ENCODE peak calls at places on chromosomes 4 and X, in four cellular contexts. H is foreskin keratinocyte, Y is fibroblast of mammary gland, I is cardiac fibroblast. B is an unnamed sample.

GRCh38 chr4:183256756-183257385 is 63.2 kb downstream of the CLDN22 start:
- DNase-seq in I (peak; percentile 63), H (no peak), Y (peak; percentile 56), B (no peak)

GRCh38 chrX:1443496-1444075 is 9.1 kb downstream of the ASMTL start:
- DNase-seq in Y (no peak), I (no peak), H (no peak), B (no peak)

GRCh38 chr4:184376136-184376838 is 98.1 kb downstream of the IRF2 start:
- DNase-seq in I (no peak), Y (no peak), H (no peak), B (no peak)

GRCh38 chrX:10922158-10922557 is 189.0 kb upstream of the HCCS start:
- DNase-seq in I (peak; percentile 84), H (peak; percentile 80), Y (peak; percentile 88), B (peak; percentile 76)

GRCh38 chr4:37446016-37446415 is 201.5 kb downstream of the NWD2 start:
- DNase-seq in I (peak; percentile 1), Y (no peak), H (no peak), B (peak; percentile 12)

GRCh38 chr4:6937201-6937600 is 27.6 kb downstream of the TBC1D14 start:
- DNase-seq in Y (no peak), I (no peak), H (no peak), B (no peak)

GRCh38 chr4:15238720-15239119 is 189.1 kb upstream of the C1QTNF7 start:
- DNase-seq in Y (peak; percentile 64), H (no peak), I (peak; percentile 67), B (no peak)

GRCh38 chrX:119399772-119400101 is 601 bp downstream of the SLC25A43 start:
- DNase-seq in I (peak; percentile 33), Y (peak; percentile 12), H (no peak), B (no peak)

GRCh38 chrX:74061879-74062278 is 242.1 kb upstream of the ZCCHC13 start:
- DNase-seq in I (no peak), H (peak; percentile 30), Y (no peak), B (no peak)

GRCh38 chr4:5465956-5466355 is 242.4 kb downstream of the EVC2 start:
- DNase-seq in H (no peak), Y (no peak), I (no peak), B (no peak)

GRCh38 chr4:159105761-159106243 is 2.9 kb downstream of the RAPGEF2 start:
- DNase-seq in H (peak; percentile 10), I (peak; percentile 57), Y (peak; percentile 82), B (no peak)

GRCh38 chr4:185394568-185395254 is 1.0 kb downstream of the LRP2BP start:
- DNase-seq in I (no peak), Y (peak; percentile 56), H (peak; percentile 30), B (no peak)

GRCh38 chrX:154502098-154502497 is 11.7 kb upstream of the SLC10A3 start:
- DNase-seq in Y (no peak), I (no peak), H (no peak), B (no peak)

GRCh38 chr4:112099701-112100289 is 45.5 kb upstream of the FAM241A start:
- DNase-seq in I (peak; percentile 79), H (peak; percentile 33), Y (peak; percentile 79), B (no peak)

GRCh38 chrX:37350034-37350365 is 836 bp downstream of the PRRG1 start:
- DNase-seq in H (no peak), I (peak; percentile 27), Y (peak; percentile 23), B (no peak)

GRCh38 chrX:88437563-88437962 is 309.5 kb upstream of the CPXCR1 start:
- DNase-seq in Y (no peak), H (no peak), I (no peak), B (no peak)

GRCh38 chrX:45771560-45772340 is 571.1 kb upstream of the DIPK2B start:
- DNase-seq in Y (peak; percentile 78), H (peak; percentile 60), I (peak; percentile 60), B (no peak)

GRCh38 chr4:138050601-138051000 is 191.5 kb downstream of the SLC7A11 start:
- DNase-seq in H (no peak), I (no peak), Y (no peak), B (no peak)

GRCh38 chr4:14667624-14668295 is 334.5 kb upstream of the CPEB2 start:
- DNase-seq in Y (no peak), I (peak; percentile 5), H (peak; percentile 53), B (no peak)

GRCh38 chr4:3292571-3293409 is at the start of gene RGS12:
- DNase-seq in Y (peak; percentile 89), H (peak; percentile 84), I (peak; percentile 96), B (peak; percentile 63)

GRCh38 chr4:143396695-143397094 is 60.0 kb downstream of the GAB1 start:
- DNase-seq in H (no peak), Y (no peak), I (no peak), B (no peak)
- TF ChIP-seq CTCF in H (peak; percentile 24), Y (peak; percentile 28), I (peak; percentile 33), B (no peak)

GRCh38 chr4:47106561-47106960 is 75.2 kb downstream of the GABRB1 start:
- DNase-seq in I (no peak), H (peak; percentile 18), Y (peak; percentile 34), B (no peak)

GRCh38 chr4:47104986-47105385 is 73.6 kb downstream of the GABRB1 start:
- DNase-seq in H (no peak), Y (peak; percentile 7), I (no peak), B (no peak)

GRCh38 chr4:47110670-47111069 is 79.3 kb downstream of the GABRB1 start:
- DNase-seq in H (no peak), Y (no peak), I (no peak), B (no peak)

GRCh38 chr4:47109379-47109778 is 78.0 kb downstream of the GABRB1 start:
- DNase-seq in Y (no peak), I (no peak), H (no peak), B (no peak)
- TF ChIP-seq CTCF in Y (no peak), I (no peak), H (peak; percentile 14), B (no peak)

GRCh38 chr4:88353324-88353723 is 25.3 kb upstream of the HERC6 start:
- DNase-seq in H (no peak), Y (no peak), I (no peak), B (no peak)
- TF ChIP-seq CTCF in H (no peak), Y (no peak), I (no peak), B (no peak)

GRCh38 chrX:130330706-130331105 is 9.0 kb upstream of the SLC25A14 start:
- DNase-seq in Y (peak; percentile 48), I (peak; percentile 51), H (peak; percentile 32), B (no peak)
- TF ChIP-seq CTCF in Y (peak; percentile 56), I (peak; percentile 42), H (peak; percentile 69), B (peak; percentile 75)

DNA sequence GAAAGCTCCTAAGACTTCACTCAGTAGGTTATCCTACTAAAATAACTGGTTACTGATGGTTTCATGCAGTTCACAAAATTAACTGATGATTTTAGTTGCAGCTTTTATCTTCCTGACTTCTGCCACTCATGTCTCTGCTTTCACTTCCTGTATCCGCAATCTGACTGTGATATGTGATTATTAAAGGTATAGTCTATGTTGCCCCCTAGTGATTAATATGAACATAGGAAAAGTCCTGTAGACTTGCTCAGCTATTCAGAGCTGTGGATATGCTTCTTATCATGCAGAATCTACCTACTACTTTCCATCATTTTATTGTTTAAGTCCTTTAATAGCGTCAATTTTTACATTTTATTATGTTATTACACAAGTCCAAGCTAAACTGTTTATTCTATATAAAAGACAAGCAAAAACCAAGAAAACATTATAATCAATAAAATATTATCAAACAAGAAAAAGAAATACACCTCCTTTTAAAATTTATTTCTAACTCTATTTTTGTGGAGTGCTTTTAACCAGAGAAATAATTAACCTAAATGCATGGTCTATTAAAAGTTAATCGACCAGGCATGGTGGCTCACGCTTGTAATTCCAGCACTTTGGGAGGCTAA is 40.6 kb upstream of the TLR2 start:
- DNase-seq in H (peak; percentile 57), Y (peak; percentile 56), I (peak; percentile 42), B (peak; percentile 18)
- TF ChIP-seq CTCF in H (peak; percentile 83), Y (peak; percentile 51), I (peak; percentile 47), B (peak; percentile 25)

DNA sequence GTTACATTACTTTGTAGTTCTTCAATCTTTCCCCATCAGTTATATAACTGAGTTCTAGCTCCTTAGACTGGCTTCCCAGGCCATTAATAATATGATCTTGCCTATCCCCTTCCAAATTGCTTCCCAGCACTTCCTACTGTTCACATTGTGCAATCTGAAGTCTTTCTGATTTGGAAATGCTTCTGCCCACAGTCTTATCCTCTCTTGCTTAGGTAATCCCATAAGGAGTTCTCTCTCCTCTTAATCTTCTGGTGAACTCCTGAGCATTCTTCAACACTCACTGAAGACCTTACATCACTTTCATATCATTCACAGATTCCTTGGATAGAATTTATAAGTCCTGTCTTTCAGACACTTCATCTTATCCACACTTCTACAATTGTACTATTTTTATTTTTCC is 132.7 kb upstream of the TTC29 start:
- DNase-seq in Y (peak; percentile 24), H (no peak), I (peak; percentile 65), B (no peak)
- TF ChIP-seq CTCF in Y (no peak), H (no peak), I (no peak), B (no peak)

GRCh38 chrX:30971761-30972603 is 82.9 kb upstream of the TAB3 start:
- DNase-seq in I (peak; percentile 60), H (peak; percentile 13), Y (peak; percentile 54), B (no peak)
- TF ChIP-seq CTCF in I (peak; percentile 66), H (peak; percentile 64), Y (peak; percentile 68), B (peak; percentile 78)

GRCh38 chrX:30301977-30302376 is 7.2 kb downstream of the NR0B1 start:
- DNase-seq in Y (peak; percentile 48), I (peak; percentile 39), H (peak; percentile 39), B (no peak)
- TF ChIP-seq CTCF in Y (no peak), I (no peak), H (no peak), B (no peak)

GRCh38 chr4:143773998-143774898 is 73.8 kb upstream of the FREM3 start:
- DNase-seq in Y (peak; percentile 68), I (peak; percentile 65), H (peak; percentile 36), B (peak; percentile 18)
- TF ChIP-seq CTCF in Y (peak; percentile 80), I (peak; percentile 76), H (peak; percentile 71), B (peak; percentile 83)

DNA sequence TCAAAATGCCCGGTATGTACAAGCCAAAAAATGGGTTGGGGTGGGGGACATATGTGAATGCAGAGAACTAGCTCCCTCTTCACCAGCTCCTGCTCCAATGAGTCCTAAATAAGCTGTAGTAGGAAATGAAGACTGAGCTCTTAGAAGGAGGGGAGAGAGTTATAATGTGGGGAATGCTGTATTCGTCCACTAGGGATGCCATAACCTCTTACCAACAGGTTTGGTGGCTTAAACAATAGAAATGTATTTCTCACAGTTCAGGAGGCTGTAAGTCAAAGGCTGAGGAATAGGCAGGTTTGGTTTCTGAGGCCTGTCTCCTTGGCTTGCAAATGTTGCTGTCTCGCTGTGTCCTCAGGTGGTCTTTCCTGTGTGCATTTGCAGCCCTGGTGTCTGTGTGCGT is 4.4 kb upstream of the INPP4B start:
- DNase-seq in H (no peak), Y (no peak), I (peak; percentile 10), B (no peak)
- TF ChIP-seq CTCF in H (peak; percentile 55), Y (peak; percentile 35), I (peak; percentile 36), B (peak; percentile 37)